ENCODE peak calls at places on chromosome 12, in eight cellular contexts. One of them, this sample, is unnamed. For H3K27me3, the result is how much of the 10 kb centered on the place peaks cover.

GRCh38 chr12:127802271-127802670 is 464.7 kb upstream of the TMEM132C start:
- DNase-seq in left lung: no peak
- DNase-seq in H9: no peak
- DNase-seq in Panc1: no peak
- DNase-seq in esophagus muscularis mucosa: no peak
- DNase-seq in brain microvascular endothelial cell: no peak
- DNase-seq in MM.1S: no peak
- DNase-seq in PC-9: no peak
- DNase-seq in this sample: no peak

GRCh38 chr12:98606367-98606985 is 13.0 kb downstream of the SLC25A3 start:
- DNase-seq in left lung: no peak
- DNase-seq in H9: no peak
- DNase-seq in Panc1: no peak
- DNase-seq in esophagus muscularis mucosa: no peak
- DNase-seq in brain microvascular endothelial cell: no peak
- DNase-seq in MM.1S: no peak
- DNase-seq in PC-9: no peak
- DNase-seq in this sample: no peak

GRCh38 chr12:115632323-115632722 is 645.2 kb downstream of the MED13L start:
- DNase-seq in left lung: no peak
- DNase-seq in H9: no peak
- DNase-seq in Panc1: no peak
- DNase-seq in esophagus muscularis mucosa: no peak
- DNase-seq in brain microvascular endothelial cell: no peak
- DNase-seq in MM.1S: no peak
- DNase-seq in PC-9: no peak
- DNase-seq in this sample: no peak

GRCh38 chr12:101567918-101568317 is 26.9 kb upstream of the MYBPC1 start:
- DNase-seq in left lung: no peak
- DNase-seq in H9: no peak
- DNase-seq in Panc1: no peak
- DNase-seq in esophagus muscularis mucosa: no peak
- DNase-seq in brain microvascular endothelial cell: no peak
- DNase-seq in MM.1S: no peak
- DNase-seq in PC-9: no peak
- DNase-seq in this sample: no peak

GRCh38 chr12:122318607-122319311 is 52.5 kb upstream of the VPS33A start:
- DNase-seq in left lung: no peak
- DNase-seq in H9: no peak
- DNase-seq in Panc1: no peak
- DNase-seq in esophagus muscularis mucosa: no peak
- DNase-seq in brain microvascular endothelial cell: peak
- DNase-seq in MM.1S: no peak
- DNase-seq in PC-9: no peak
- DNase-seq in this sample: no peak

GRCh38 chr12:54019111-54019811 is 9.0 kb upstream of the HOXC6 start:
- DNase-seq in left lung: no peak
- DNase-seq in H9: peak
- DNase-seq in Panc1: no peak
- DNase-seq in esophagus muscularis mucosa: no peak
- DNase-seq in brain microvascular endothelial cell: no peak
- DNase-seq in MM.1S: no peak
- DNase-seq in PC-9: no peak
- DNase-seq in this sample: no peak

GRCh38 chr12:27424631-27425230 is 21.8 kb upstream of the SMCO2 start:
- DNase-seq in left lung: no peak
- DNase-seq in H9: no peak
- DNase-seq in Panc1: peak
- DNase-seq in esophagus muscularis mucosa: no peak
- DNase-seq in brain microvascular endothelial cell: peak
- DNase-seq in MM.1S: peak
- DNase-seq in PC-9: no peak
- DNase-seq in this sample: no peak

GRCh38 chr12:72141381-72141780 is 130.8 kb upstream of the TRHDE start:
- DNase-seq in left lung: no peak
- DNase-seq in H9: no peak
- DNase-seq in Panc1: no peak
- DNase-seq in esophagus muscularis mucosa: no peak
- DNase-seq in brain microvascular endothelial cell: peak
- DNase-seq in MM.1S: peak
- DNase-seq in PC-9: no peak
- DNase-seq in this sample: no peak

GRCh38 chr12:98754095-98754494 is 109.0 kb downstream of the APAF1 start:
- DNase-seq in left lung: no peak
- DNase-seq in H9: no peak
- DNase-seq in Panc1: no peak
- DNase-seq in esophagus muscularis mucosa: no peak
- DNase-seq in brain microvascular endothelial cell: peak
- DNase-seq in MM.1S: no peak
- DNase-seq in PC-9: peak
- DNase-seq in this sample: no peak

GRCh38 chr12:109069307-109070231 is 17.2 kb downstream of the USP30 start:
- DNase-seq in left lung: no peak
- DNase-seq in H9: peak
- DNase-seq in Panc1: no peak
- DNase-seq in esophagus muscularis mucosa: no peak
- DNase-seq in brain microvascular endothelial cell: no peak
- DNase-seq in MM.1S: no peak
- DNase-seq in PC-9: no peak
- DNase-seq in this sample: no peak
- H3K27ac ChIP-seq in left lung: no peak
- H3K27ac ChIP-seq in H9: no peak
- H3K27ac ChIP-seq in Panc1: no peak
- H3K27ac ChIP-seq in esophagus muscularis mucosa: no peak
- H3K27ac ChIP-seq in brain microvascular endothelial cell: no peak
- H3K27ac ChIP-seq in MM.1S: no peak
- H3K27ac ChIP-seq in PC-9: no peak
- H3K27ac ChIP-seq in this sample: no peak

GRCh38 chr12:30200864-30201263 is 417.1 kb upstream of the TMTC1 start:
- DNase-seq in left lung: no peak
- DNase-seq in H9: peak
- DNase-seq in Panc1: no peak
- DNase-seq in esophagus muscularis mucosa: no peak
- DNase-seq in brain microvascular endothelial cell: peak
- DNase-seq in MM.1S: no peak
- DNase-seq in PC-9: no peak
- DNase-seq in this sample: no peak
- H3K27me3 ChIP-seq in left lung: under half
- H3K27me3 ChIP-seq in H9: under half
- H3K27me3 ChIP-seq in Panc1: under half
- H3K27me3 ChIP-seq in esophagus muscularis mucosa: under half
- H3K27me3 ChIP-seq in brain microvascular endothelial cell: under half
- H3K27me3 ChIP-seq in MM.1S: under half
- H3K27me3 ChIP-seq in PC-9: under half
- H3K27me3 ChIP-seq in this sample: under half

GRCh38 chr12:76820888-76821482 is 57.1 kb downstream of the ZDHHC17 start:
- DNase-seq in left lung: no peak
- DNase-seq in H9: peak
- DNase-seq in Panc1: no peak
- DNase-seq in esophagus muscularis mucosa: no peak
- DNase-seq in brain microvascular endothelial cell: peak
- DNase-seq in MM.1S: no peak
- DNase-seq in PC-9: no peak
- DNase-seq in this sample: no peak
- TF ChIP-seq CTCF in left lung: peak
- TF ChIP-seq CTCF in H9: peak
- TF ChIP-seq CTCF in Panc1: peak
- TF ChIP-seq CTCF in esophagus muscularis mucosa: peak
- TF ChIP-seq CTCF in brain microvascular endothelial cell: peak
- TF ChIP-seq CTCF in MM.1S: peak
- TF ChIP-seq CTCF in PC-9: peak
- TF ChIP-seq CTCF in this sample: no peak

GRCh38 chr12:111440152-111440551 is 34.4 kb downstream of the SH2B3 start:
- DNase-seq in left lung: peak
- DNase-seq in H9: no peak
- DNase-seq in Panc1: no peak
- DNase-seq in esophagus muscularis mucosa: no peak
- DNase-seq in brain microvascular endothelial cell: no peak
- DNase-seq in MM.1S: no peak
- DNase-seq in PC-9: no peak
- DNase-seq in this sample: no peak
- H3K27ac ChIP-seq in left lung: peak
- H3K27ac ChIP-seq in H9: no peak
- H3K27ac ChIP-seq in Panc1: peak
- H3K27ac ChIP-seq in esophagus muscularis mucosa: no peak
- H3K27ac ChIP-seq in brain microvascular endothelial cell: no peak
- H3K27ac ChIP-seq in MM.1S: no peak
- H3K27ac ChIP-seq in PC-9: no peak
- H3K27ac ChIP-seq in this sample: peak

GRCh38 chr12:111034148-111034910 is 114.0 kb upstream of the MYL2 start:
- DNase-seq in left lung: no peak
- DNase-seq in H9: peak
- DNase-seq in Panc1: no peak
- DNase-seq in esophagus muscularis mucosa: no peak
- DNase-seq in brain microvascular endothelial cell: no peak
- DNase-seq in MM.1S: no peak
- DNase-seq in PC-9: no peak
- DNase-seq in this sample: no peak
- H3K27me3 ChIP-seq in left lung: half or more
- H3K27me3 ChIP-seq in H9: under half
- H3K27me3 ChIP-seq in Panc1: under half
- H3K27me3 ChIP-seq in esophagus muscularis mucosa: under half
- H3K27me3 ChIP-seq in brain microvascular endothelial cell: half or more
- H3K27me3 ChIP-seq in MM.1S: under half
- H3K27me3 ChIP-seq in PC-9: half or more
- H3K27me3 ChIP-seq in this sample: half or more

This sample was measured in CD4-positive, alpha-beta T cell.